ENCODE peak calls at places on chromosomes 2 and 18, in seven cellular contexts. P is IMR-90, Z is right cardiac atrium, T is stomach, F is GM23248, O is iPS DF 6.9, N is A549. B is an unnamed sample. For H3K4me1, the result is how much of the 10 kb centered on the place peaks cover.

GRCh38 chr2:11746807-11747459 is 501 bp downstream of the LPIN1 start:
- DNase-seq in F (peak), T (peak), P (peak), N (peak), Z (no peak), O (no peak), B (peak)

GRCh38 chr18:57705861-57706590 is 84.4 kb upstream of the NARS1 start:
- DNase-seq in F (no peak), P (no peak), O (no peak), Z (no peak), N (no peak), T (no peak), B (no peak)

GRCh38 chr2:197024206-197024605 is 97.7 kb upstream of the PGAP1 start:
- DNase-seq in T (no peak), N (peak), Z (no peak), P (peak), O (no peak), F (no peak), B (no peak)

GRCh38 chr2:27849558-27849957 is 40.6 kb downstream of the RBKS start:
- DNase-seq in T (no peak), F (no peak), P (peak), Z (no peak), O (no peak), N (no peak), B (no peak)

GRCh38 chr2:33029459-33029858 is 82.7 kb downstream of the LTBP1 start:
- DNase-seq in P (no peak), T (no peak), O (no peak), F (no peak), Z (no peak), N (no peak), B (peak)

GRCh38 chr2:143796051-143796450 is 666.8 kb downstream of the ARHGAP15 start:
- DNase-seq in P (no peak), T (no peak), O (no peak), Z (no peak), F (no peak), N (no peak), B (no peak)

GRCh38 chr2:230868947-230869690 is 4.4 kb downstream of the ITM2C start:
- DNase-seq in F (no peak), T (peak), O (no peak), N (no peak), Z (no peak), P (no peak), B (peak)

GRCh38 chr2:19031642-19032041 is 326.8 kb downstream of the OSR1 start:
- DNase-seq in Z (no peak), N (no peak), T (no peak), P (peak), O (no peak), F (peak), B (no peak)

GRCh38 chr18:67672719-67673118 is 156.2 kb upstream of the DSEL start:
- DNase-seq in T (no peak), O (no peak), N (no peak), P (no peak), Z (no peak), F (peak), B (no peak)

GRCh38 chr18:36075862-36076587 is 8.7 kb upstream of the RPRD1A start:
- DNase-seq in P (peak), Z (no peak), N (peak), T (no peak), O (no peak), F (peak), B (peak)

GRCh38 chr2:110804915-110805314 is 72.5 kb downstream of the ACOXL start:
- DNase-seq in O (no peak), F (no peak), Z (no peak), N (no peak), T (no peak), P (no peak), B (no peak)

GRCh38 chr2:72956936-72957335 is 39.6 kb downstream of the EMX1 start:
- DNase-seq in T (no peak), O (no peak), F (no peak), Z (no peak), P (no peak), N (no peak), B (no peak)

GRCh38 chr2:9666306-9666705 is 35.5 kb upstream of the YWHAQ start:
- DNase-seq in Z (no peak), P (peak), F (peak), T (no peak), O (no peak), N (no peak), B (no peak)

GRCh38 chr2:224861266-224861665 is 145.1 kb upstream of the CCDC195 start:
- DNase-seq in F (no peak), Z (no peak), T (no peak), N (no peak), O (no peak), P (no peak), B (no peak)

GRCh38 chr2:29910960-29911359 is 10.4 kb downstream of the ALK start:
- DNase-seq in N (no peak), O (no peak), Z (no peak), P (no peak), F (no peak), T (no peak), B (no peak)

GRCh38 chr18:56315363-56315762 is 323.0 kb downstream of the TXNL1 start:
- DNase-seq in O (no peak), N (no peak), Z (no peak), P (peak), F (peak), T (no peak), B (no peak)

GRCh38 chr2:26672112-26672817 is 20.3 kb upstream of the KCNK3 start:
- DNase-seq in O (no peak), P (no peak), N (no peak), F (no peak), Z (no peak), T (no peak), B (no peak)

GRCh38 chr18:28095041-28095440 is 81.9 kb downstream of the CDH2 start:
- DNase-seq in O (no peak), N (peak), F (peak), T (no peak), P (peak), Z (no peak), B (no peak)
- H3K4me1 ChIP-seq in O (under half), N (half or more), F (under half), T (under half), P (under half), Z (under half), B (under half)

GRCh38 chr2:207157162-207157481 is 8.6 kb downstream of the KLF7 start:
- DNase-seq in P (no peak), F (no peak), Z (no peak), T (no peak), N (no peak), O (no peak), B (no peak)

GRCh38 chr2:207156045-207156444 is 9.7 kb downstream of the KLF7 start:
- DNase-seq in F (no peak), P (no peak), Z (no peak), T (no peak), O (no peak), N (no peak), B (no peak)

GRCh38 chr2:207157727-207158126 is 8.0 kb downstream of the KLF7 start:
- DNase-seq in P (no peak), N (no peak), F (no peak), Z (no peak), T (no peak), O (no peak), B (no peak)

GRCh38 chr2:207155516-207155915 is 10.2 kb downstream of the KLF7 start:
- DNase-seq in F (no peak), P (no peak), N (no peak), T (no peak), Z (no peak), O (no peak), B (no peak)

GRCh38 chr2:207156451-207157161 is 9.1 kb downstream of the KLF7 start:
- DNase-seq in Z (no peak), O (no peak), P (no peak), T (no peak), N (no peak), F (no peak), B (no peak)
- H3K4me1 ChIP-seq in Z (under half), O (under half), P (under half), T (half or more), N (half or more), F (half or more), B (under half)

GRCh38 chr18:12774982-12775381 is 72.1 kb downstream of the PSMG2 start:
- DNase-seq in N (no peak), F (no peak), P (no peak), Z (peak), T (no peak), O (no peak), B (no peak)

GRCh38 chr18:12769644-12770440 is 67.0 kb downstream of the PSMG2 start:
- DNase-seq in P (peak), F (no peak), O (no peak), N (no peak), T (no peak), Z (no peak), B (no peak)

GRCh38 chr18:12772111-12772510 is 69.3 kb downstream of the PSMG2 start:
- DNase-seq in P (no peak), T (no peak), N (no peak), O (no peak), Z (no peak), F (no peak), B (no peak)

GRCh38 chr18:12770469-12771219 is 67.8 kb downstream of the PSMG2 start:
- DNase-seq in F (no peak), T (no peak), O (no peak), Z (no peak), P (no peak), N (no peak), B (no peak)

GRCh38 chr18:12773369-12773768 is 70.5 kb downstream of the PSMG2 start:
- DNase-seq in O (no peak), N (no peak), P (no peak), F (no peak), Z (no peak), T (no peak), B (no peak)
- H3K4me1 ChIP-seq in O (under half), N (under half), P (under half), F (under half), Z (under half), T (under half), B (under half)

DNA sequence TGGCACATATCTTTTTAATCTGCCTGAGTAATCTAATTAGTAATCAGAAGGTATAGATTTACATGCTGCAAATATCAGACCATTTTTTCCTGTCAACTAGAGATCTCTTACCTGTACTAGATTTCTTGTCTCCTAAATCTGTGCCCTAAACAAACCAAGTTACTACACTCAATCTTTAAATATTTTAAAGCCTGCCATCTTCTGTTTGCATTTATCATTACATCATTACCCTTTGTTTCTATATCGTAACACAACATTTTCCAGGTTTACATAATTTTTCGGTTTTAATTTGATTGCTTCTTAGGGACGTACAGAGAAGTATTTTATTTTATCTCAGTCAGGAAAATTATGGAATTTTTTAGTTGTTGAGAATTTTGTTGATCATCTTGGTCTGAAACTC is 25.7 kb downstream of the PSMA8 start:
- DNase-seq in N (no peak), Z (no peak), P (no peak), O (no peak), T (no peak), F (peak), B (no peak)
- H3K4me1 ChIP-seq in N (under half), Z (under half), P (under half), O (under half), T (under half), F (under half), B (under half)

DNA sequence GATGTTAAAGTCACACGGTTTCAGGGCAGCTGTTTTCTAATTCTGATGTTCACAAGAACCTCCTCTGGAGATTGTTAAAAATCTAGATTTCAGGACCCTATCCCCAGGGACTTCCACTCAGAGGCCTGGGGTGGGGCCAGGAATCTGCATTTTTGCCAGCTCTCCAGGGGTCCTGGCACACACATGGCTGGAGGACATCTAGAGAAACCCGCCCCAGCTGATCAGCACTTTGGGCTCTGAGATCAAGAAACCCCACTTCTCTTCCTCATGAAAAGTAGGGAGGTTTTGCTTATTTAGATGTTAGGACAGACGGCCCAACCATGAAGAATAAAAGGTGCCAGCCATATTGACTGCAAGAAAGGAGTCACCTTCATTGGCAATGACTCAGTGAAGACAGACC is 148.8 kb downstream of the TNS1 start:
- DNase-seq in F (no peak), N (no peak), Z (no peak), P (no peak), T (no peak), O (no peak), B (no peak)
- H3K4me1 ChIP-seq in F (half or more), N (under half), Z (under half), P (under half), T (half or more), O (under half), B (under half)

GRCh38 chr2:187993516-187993915 is 298.2 kb upstream of the GULP1 start:
- DNase-seq in P (peak), T (no peak), N (no peak), Z (no peak), F (no peak), O (no peak), B (peak)

GRCh38 chr2:187991389-187991788 is 300.3 kb upstream of the GULP1 start:
- DNase-seq in F (peak), O (no peak), N (no peak), P (no peak), Z (no peak), T (no peak), B (no peak)

GRCh38 chr2:187986392-187987105 is 305.1 kb upstream of the GULP1 start:
- DNase-seq in O (no peak), Z (no peak), F (peak), N (no peak), P (peak), T (no peak), B (no peak)

GRCh38 chr2:187988348-187988747 is 303.3 kb upstream of the GULP1 start:
- DNase-seq in T (no peak), O (peak), Z (no peak), N (no peak), F (no peak), P (no peak), B (no peak)

DNA sequence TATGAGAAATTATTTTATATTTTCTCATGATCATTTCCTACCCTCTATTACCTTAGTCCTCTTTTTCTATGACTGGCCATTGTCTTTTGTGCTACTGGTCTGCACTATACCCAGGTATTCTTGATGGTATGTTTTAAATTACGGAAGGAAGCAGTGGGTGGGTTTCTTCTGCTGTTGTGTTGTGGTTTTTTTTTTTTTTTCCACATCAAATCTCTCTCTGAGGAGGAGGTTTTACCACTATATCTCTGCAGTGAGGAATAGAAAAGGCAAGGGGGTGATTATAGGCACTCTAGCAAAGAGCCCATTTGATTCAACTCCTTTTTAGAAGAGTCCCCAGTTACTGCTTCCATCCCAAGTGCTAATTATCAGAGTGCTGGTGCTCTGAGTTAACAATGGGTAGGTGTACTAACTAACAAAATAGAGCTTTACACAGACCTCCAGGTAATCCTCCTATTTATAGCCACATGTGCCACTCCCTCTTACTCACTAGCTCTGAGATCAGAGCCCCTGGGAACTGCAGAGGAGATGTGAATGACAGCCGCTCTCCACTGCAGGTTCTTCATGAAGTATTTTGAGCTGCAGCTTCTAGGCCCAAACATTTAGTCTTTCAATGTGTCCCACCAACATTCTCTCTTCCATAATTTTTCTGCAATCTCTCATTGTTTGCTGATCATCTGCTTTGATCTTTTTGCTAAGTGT is 301.6 kb upstream of the GULP1 start:
- DNase-seq in F (no peak), Z (no peak), T (no peak), P (no peak), N (no peak), O (no peak), B (no peak)
- H3K4me1 ChIP-seq in F (under half), Z (under half), T (under half), P (under half), N (under half), O (under half), B (under half)

B was measured in mesenchymal stem cell.